ENCODE peak calls at places on chromosomes 2 and 18, in ten cellular contexts. C is body of pancreas, M is MM.1S, I is esophagus squamous epithelium, V is kidney epithelial cell, P is PC-3, T is spleen, S is BJ, Z is fibroblast of mammary gland, A is OCI-LY7. N is an unnamed sample.

GRCh38 chr2:16105664-16106281 is 165.4 kb downstream of the MYCN start:
- DNase-seq in S (no peak), V (no peak), I (no peak), C (no peak), A (no peak), M (no peak), Z (no peak), T (no peak), P (no peak), N (no peak)

GRCh38 chr2:116719841-116720240 is 1094.7 kb upstream of the DDX18 start:
- DNase-seq in M (no peak), P (peak; percentile 97), T (no peak), V (peak; percentile 77), Z (peak; percentile 0), I (no peak), S (no peak), C (no peak), A (no peak), N (no peak)

GRCh38 chr2:105800036-105800755 is 55.5 kb downstream of the NCK2 start:
- DNase-seq in I (no peak), S (no peak), V (no peak), A (no peak), M (no peak), T (no peak), C (no peak), Z (peak; percentile 66), P (no peak), N (peak; percentile 66)

GRCh38 chr2:190879474-190880373 is 897 bp upstream of the GLS start:
- DNase-seq in C (peak; percentile 27), I (no peak), A (peak; percentile 8), Z (no peak), S (no peak), T (no peak), V (no peak), P (no peak), M (no peak), N (no peak)

GRCh38 chr18:69838620-69839411 is 108.9 kb downstream of the CD226 start:
- DNase-seq in V (no peak), P (peak; percentile 61), Z (peak; percentile 32), C (no peak), I (no peak), M (no peak), A (peak; percentile 16), T (no peak), S (no peak), N (peak; percentile 16)

GRCh38 chr2:162574615-162575452 is 230.9 kb downstream of the GCA start:
- DNase-seq in A (no peak), T (no peak), Z (no peak), C (peak; percentile 48), V (no peak), M (no peak), S (no peak), I (no peak), P (no peak), N (no peak)

GRCh38 chr2:196176142-196176738 is 4.9 kb upstream of the STK17B start:
- DNase-seq in T (peak; percentile 93), S (no peak), A (peak; percentile 97), I (peak; percentile 13), V (no peak), P (no peak), M (peak; percentile 97), Z (no peak), C (no peak), N (peak; percentile 94)

GRCh38 chr2:98793275-98793674 is 62.3 kb upstream of the MGAT4A start:
- DNase-seq in T (no peak), Z (no peak), C (no peak), V (no peak), S (no peak), I (no peak), M (no peak), P (peak; percentile 89), A (no peak), N (no peak)

GRCh38 chr18:78607221-78607620 is 372.4 kb upstream of the SALL3 start:
- DNase-seq in M (no peak), Z (no peak), T (peak; percentile 32), P (no peak), C (no peak), V (no peak), A (no peak), S (no peak), I (no peak), N (no peak)

GRCh38 chr2:125471963-125472362 is 1184.0 kb upstream of the GYPC start:
- DNase-seq in P (peak; percentile 29), S (no peak), M (peak; percentile 53), I (no peak), T (no peak), A (no peak), Z (no peak), V (no peak), C (peak; percentile 19), N (peak; percentile 50)

GRCh38 chr2:210225461-210225798 is 183 bp upstream of the ACADL start:
- DNase-seq in M (no peak), S (no peak), A (no peak), P (no peak), C (no peak), I (no peak), V (no peak), T (no peak), Z (peak; percentile 7), N (no peak)

DNA sequence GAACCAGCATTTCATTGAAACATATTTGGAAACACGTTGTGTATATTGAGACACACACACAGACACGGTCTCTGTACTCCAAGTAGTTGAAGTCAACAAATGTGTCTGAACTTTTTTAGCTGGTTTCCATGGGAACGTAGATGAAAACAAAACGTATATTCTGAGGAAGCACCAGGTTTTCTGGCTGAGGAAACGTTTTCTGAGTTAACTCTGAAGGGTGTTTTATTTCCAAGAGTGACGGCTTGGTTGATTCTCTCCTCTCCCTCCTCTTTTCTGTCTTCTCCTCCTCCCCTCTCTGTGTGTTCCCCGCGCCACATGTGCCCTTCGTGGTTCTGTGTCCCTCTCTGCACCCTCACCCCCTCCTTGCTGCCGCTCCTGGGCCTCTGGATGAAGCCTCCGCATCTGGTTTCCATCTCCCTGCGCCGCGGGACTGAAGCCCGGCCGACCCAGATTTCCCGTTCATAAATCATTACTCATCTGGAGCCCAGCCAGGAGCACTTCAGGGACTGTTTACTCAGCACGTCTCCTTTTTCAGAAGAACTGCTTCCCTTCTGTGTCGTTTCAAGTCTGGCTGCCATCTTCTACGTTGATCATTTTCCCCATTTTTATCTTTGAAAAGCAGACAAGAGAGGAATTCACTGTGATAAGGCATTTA is 122.7 kb downstream of the COL6A3 start:
- DNase-seq in S (peak; percentile 93), M (no peak), T (no peak), A (no peak), C (peak; percentile 85), V (no peak), P (peak; percentile 98), I (peak; percentile 28), Z (peak; percentile 99), N (no peak)
- H3K4me3 ChIP-seq in S (no peak overlapping the region), M (no peak overlapping the region), T (no peak overlapping the region), A (no peak overlapping the region), C (no peak overlapping the region), V (no peak overlapping the region), P (peak overlapping the region; percentile 48), I (no peak overlapping the region), Z (no peak overlapping the region), N (no peak overlapping the region)

GRCh38 chr2:72712304-72712703 is 113.5 kb downstream of the EXOC6B start:
- DNase-seq in S (no peak), T (no peak), Z (no peak), A (no peak), I (no peak), C (no peak), P (no peak), M (no peak), V (no peak), N (no peak)
- TF ChIP-seq CTCF in S (no peak), T (no peak), Z (no peak), A (no peak), I (no peak), C (no peak), P (no peak), M (no peak), V (no peak), N (no peak)

GRCh38 chr2:118059919-118060478 is 28.3 kb upstream of the INSIG2 start:
- DNase-seq in M (peak; percentile 30), P (peak; percentile 11), T (no peak), S (peak; percentile 87), Z (peak; percentile 98), V (peak; percentile 84), A (peak; percentile 36), C (no peak), I (no peak), N (peak; percentile 76)

GRCh38 chr2:118058979-118059378 is 29.3 kb upstream of the INSIG2 start:
- DNase-seq in C (no peak), A (no peak), Z (peak; percentile 49), T (no peak), M (no peak), P (no peak), I (no peak), V (no peak), S (no peak), N (no peak)

GRCh38 chr2:118061135-118061955 is 26.9 kb upstream of the INSIG2 start:
- DNase-seq in I (no peak), V (no peak), Z (peak; percentile 88), T (no peak), P (peak; percentile 78), S (no peak), A (peak; percentile 78), C (no peak), M (peak; percentile 21), N (peak; percentile 71)

GRCh38 chr2:118062669-118063068 is 25.6 kb upstream of the INSIG2 start:
- DNase-seq in M (no peak), I (no peak), P (no peak), C (no peak), V (no peak), Z (no peak), S (no peak), A (no peak), T (no peak), N (no peak)

DNA sequence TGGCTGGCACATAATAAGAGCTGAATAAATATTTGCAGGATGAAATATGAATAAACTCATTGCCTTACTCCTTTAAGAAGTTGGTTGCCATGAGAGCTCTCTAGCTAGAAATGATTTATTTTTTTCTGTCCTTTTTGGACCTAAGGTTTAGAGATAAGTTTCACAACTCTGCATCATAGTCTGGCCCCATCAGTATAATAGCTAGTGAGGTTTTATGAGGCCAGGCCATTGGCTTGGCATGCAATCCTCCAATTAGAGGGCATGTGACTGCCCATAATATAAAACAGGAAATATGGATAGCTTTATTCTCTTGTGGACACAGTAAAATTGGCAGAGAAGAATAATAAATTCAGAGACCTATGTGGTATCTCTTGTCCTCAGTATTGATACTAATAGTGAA is 26.2 kb upstream of the INSIG2 start:
- DNase-seq in T (no peak), S (no peak), I (no peak), M (no peak), P (no peak), V (no peak), Z (peak; percentile 48), A (no peak), C (no peak), N (no peak)
- H3K4me3 ChIP-seq in T (no peak overlapping the region), S (no peak overlapping the region), I (no peak overlapping the region), M (no peak overlapping the region), P (no peak overlapping the region), V (no peak overlapping the region), Z (no peak overlapping the region), A (no peak overlapping the region), C (no peak overlapping the region), N (no peak overlapping the region)

DNA sequence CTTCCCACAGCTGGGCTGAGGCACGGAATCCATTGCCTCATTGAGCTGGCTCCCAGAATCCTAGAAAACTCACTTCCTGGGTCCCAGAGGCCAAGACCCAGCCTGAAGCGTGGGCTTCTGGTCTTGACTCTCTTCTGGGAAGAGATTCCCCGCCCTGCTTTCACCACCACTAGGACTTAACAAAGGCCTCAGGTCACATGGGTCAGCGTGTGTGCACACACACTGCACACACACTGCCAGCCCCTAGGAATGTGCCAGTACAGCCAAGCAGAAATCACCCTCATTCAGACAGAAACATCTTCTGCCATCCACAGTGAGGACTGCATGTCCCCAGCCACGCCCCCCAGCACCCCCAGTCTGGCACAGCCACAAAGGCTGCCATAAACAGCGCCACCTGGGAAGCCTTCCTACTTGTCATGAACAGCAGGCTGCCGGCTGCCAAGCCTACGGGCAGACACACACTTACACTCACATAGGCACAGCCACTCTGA is 165.7 kb downstream of the TNS1 start:
- DNase-seq in A (no peak), I (no peak), T (no peak), V (no peak), S (peak; percentile 7), M (no peak), C (no peak), P (peak; percentile 10), Z (peak; percentile 84), N (peak; percentile 12)
- TF ChIP-seq CTCF in A (no peak), I (peak; percentile 19), T (no peak), V (peak; percentile 13), S (peak; percentile 39), M (no peak), C (no peak), P (peak; percentile 41), Z (peak; percentile 19), N (no peak)